ENCODE peak calls at places on chromosomes 6 and 20, in four cellular contexts. One of them, this sample, is unnamed.

GRCh38 chr6:130118236-130118635 is 99.9 kb downstream of the L3MBTL3 start:
- DNase-seq in transverse colon: no peak
- DNase-seq in H1: no peak
- DNase-seq in esophagus muscularis mucosa: no peak
- DNase-seq in this sample: no peak

GRCh38 chr20:9218412-9219001 is 149.6 kb downstream of the PLCB4 start:
- DNase-seq in esophagus muscularis mucosa: no peak
- DNase-seq in H1: no peak
- DNase-seq in transverse colon: no peak
- DNase-seq in this sample: no peak

GRCh38 chr6:123805921-123806320 is 2.3 kb downstream of the NKAIN2 start:
- DNase-seq in transverse colon: no peak
- DNase-seq in esophagus muscularis mucosa: no peak
- DNase-seq in H1: no peak
- DNase-seq in this sample: no peak

GRCh38 chr6:35146453-35146852 is 5.3 kb upstream of the TCP11 start:
- DNase-seq in transverse colon: peak; percentile 61
- DNase-seq in H1: peak; percentile 54
- DNase-seq in esophagus muscularis mucosa: no peak
- DNase-seq in this sample: peak; percentile 46

GRCh38 chr6:43851204-43851855 is 81.3 kb downstream of the VEGFA start:
- DNase-seq in H1: no peak
- DNase-seq in transverse colon: no peak
- DNase-seq in esophagus muscularis mucosa: no peak
- DNase-seq in this sample: no peak

GRCh38 chr6:21769405-21769851 is 175.9 kb downstream of the SOX4 start:
- DNase-seq in esophagus muscularis mucosa: no peak
- DNase-seq in transverse colon: no peak
- DNase-seq in H1: no peak
- DNase-seq in this sample: no peak

GRCh38 chr6:149014631-149015171 is 267.9 kb downstream of the UST start:
- DNase-seq in transverse colon: no peak
- DNase-seq in esophagus muscularis mucosa: no peak
- DNase-seq in H1: peak; percentile 70
- DNase-seq in this sample: no peak

GRCh38 chr20:3911956-3912355 is 22.8 kb downstream of the PANK2 start:
- DNase-seq in esophagus muscularis mucosa: no peak
- DNase-seq in transverse colon: peak; percentile 80
- DNase-seq in H1: no peak
- DNase-seq in this sample: no peak

GRCh38 chr6:157447735-157448134 is 66.7 kb downstream of the ZDHHC14 start:
- DNase-seq in H1: no peak
- DNase-seq in transverse colon: no peak
- DNase-seq in esophagus muscularis mucosa: no peak
- DNase-seq in this sample: no peak

GRCh38 chr6:121055572-121056163 is 278.6 kb downstream of the TBC1D32 start:
- DNase-seq in esophagus muscularis mucosa: no peak
- DNase-seq in transverse colon: no peak
- DNase-seq in H1: no peak
- DNase-seq in this sample: no peak

GRCh38 chr20:36950432-36951197 is 893 bp downstream of the SAMHD1 start:
- DNase-seq in H1: no peak
- DNase-seq in transverse colon: peak; percentile 39
- DNase-seq in esophagus muscularis mucosa: no peak
- DNase-seq in this sample: peak; percentile 8

GRCh38 chr6:154932562-154933027 is 62.5 kb upstream of the TIAM2 start:
- DNase-seq in esophagus muscularis mucosa: no peak
- DNase-seq in H1: no peak
- DNase-seq in transverse colon: no peak
- DNase-seq in this sample: peak; percentile 6

GRCh38 chr6:34650823-34651222 is 45.7 kb downstream of the ILRUN start:
- DNase-seq in H1: no peak
- DNase-seq in transverse colon: no peak
- DNase-seq in esophagus muscularis mucosa: no peak
- DNase-seq in this sample: peak; percentile 53

GRCh38 chr6:49978332-49979226 is 9.2 kb upstream of the DEFB113 start:
- DNase-seq in H1: no peak
- DNase-seq in esophagus muscularis mucosa: no peak
- DNase-seq in transverse colon: no peak
- DNase-seq in this sample: no peak
- H3K27ac ChIP-seq in H1: no peak overlapping the region
- H3K27ac ChIP-seq in esophagus muscularis mucosa: no peak overlapping the region
- H3K27ac ChIP-seq in transverse colon: no peak overlapping the region
- H3K27ac ChIP-seq in this sample: no peak overlapping the region

DNA sequence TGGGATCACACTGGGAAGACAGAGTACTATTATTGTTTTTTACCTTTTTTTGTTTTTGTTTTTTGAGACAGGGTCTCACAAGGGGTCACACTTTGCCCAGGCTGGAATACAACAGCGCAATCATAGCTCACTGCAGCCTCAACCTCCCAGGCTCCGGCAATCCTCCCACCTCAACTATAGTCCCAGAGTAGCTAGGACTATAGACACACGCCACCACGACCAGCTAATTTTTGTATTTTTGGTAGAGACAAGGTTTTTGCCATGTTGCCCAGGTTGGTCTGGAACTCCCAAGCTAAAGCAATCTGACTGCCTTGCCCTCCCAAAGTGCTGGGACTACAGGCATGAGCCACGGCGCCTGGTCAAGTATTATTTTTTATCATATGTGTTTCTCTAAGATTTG is 81.0 kb downstream of the ZMYND8 start:
- DNase-seq in esophagus muscularis mucosa: no peak
- DNase-seq in transverse colon: no peak
- DNase-seq in H1: no peak
- DNase-seq in this sample: no peak
- TF ChIP-seq POLR2AphosphoS5 in esophagus muscularis mucosa: no peak
- TF ChIP-seq POLR2AphosphoS5 in transverse colon: no peak
- TF ChIP-seq POLR2AphosphoS5 in H1: no peak
- TF ChIP-seq POLR2AphosphoS5 in this sample: no peak

DNA sequence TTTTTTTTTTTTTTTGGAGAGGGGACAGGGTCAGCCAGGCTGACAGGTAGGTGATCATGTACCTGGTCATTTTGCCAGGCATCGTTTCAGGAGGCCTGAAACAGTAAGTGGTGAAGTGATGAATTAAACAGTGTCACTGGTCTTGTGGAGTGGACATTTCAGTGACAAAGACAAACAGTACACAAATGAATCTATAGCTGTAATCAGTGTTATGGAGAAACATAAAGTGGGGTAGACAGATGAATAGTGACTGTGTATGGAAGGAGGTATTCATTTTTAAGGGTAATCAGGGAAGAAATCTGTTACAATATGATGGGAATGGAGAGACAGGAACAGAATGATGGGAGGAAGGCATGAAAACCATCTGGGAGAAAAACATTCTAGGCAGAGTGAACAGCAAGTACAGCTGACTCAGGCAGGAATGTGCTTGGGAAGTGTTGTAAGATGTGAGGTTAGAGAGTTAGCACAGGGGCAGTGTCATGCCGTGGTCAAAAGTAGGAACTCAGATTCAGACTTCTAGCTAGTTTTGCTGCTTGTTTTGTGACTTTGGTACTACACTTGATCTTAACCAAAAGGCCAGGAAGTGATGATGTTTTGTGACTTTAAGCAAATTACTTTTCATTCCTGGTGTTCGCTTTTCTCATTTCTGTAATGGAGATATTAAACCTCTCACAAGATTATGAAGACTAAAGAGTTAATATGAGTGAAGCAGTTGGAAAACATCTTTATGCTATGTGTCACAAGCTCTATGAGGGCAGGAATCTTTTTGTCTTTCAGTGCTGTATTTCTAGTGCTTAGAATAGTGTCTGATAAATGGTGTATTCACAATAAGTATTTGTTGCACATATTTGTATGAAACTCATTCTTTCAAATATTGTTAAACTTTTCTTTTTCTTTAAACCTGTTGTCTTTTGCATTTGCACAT is 43.4 kb downstream of the QKI start:
- DNase-seq in transverse colon: peak; percentile 11
- DNase-seq in esophagus muscularis mucosa: no peak
- DNase-seq in H1: no peak
- DNase-seq in this sample: no peak
- H3K27ac ChIP-seq in transverse colon: no peak overlapping the region
- H3K27ac ChIP-seq in esophagus muscularis mucosa: peak overlapping the region; percentile 6
- H3K27ac ChIP-seq in H1: no peak overlapping the region
- H3K27ac ChIP-seq in this sample: no peak overlapping the region

DNA sequence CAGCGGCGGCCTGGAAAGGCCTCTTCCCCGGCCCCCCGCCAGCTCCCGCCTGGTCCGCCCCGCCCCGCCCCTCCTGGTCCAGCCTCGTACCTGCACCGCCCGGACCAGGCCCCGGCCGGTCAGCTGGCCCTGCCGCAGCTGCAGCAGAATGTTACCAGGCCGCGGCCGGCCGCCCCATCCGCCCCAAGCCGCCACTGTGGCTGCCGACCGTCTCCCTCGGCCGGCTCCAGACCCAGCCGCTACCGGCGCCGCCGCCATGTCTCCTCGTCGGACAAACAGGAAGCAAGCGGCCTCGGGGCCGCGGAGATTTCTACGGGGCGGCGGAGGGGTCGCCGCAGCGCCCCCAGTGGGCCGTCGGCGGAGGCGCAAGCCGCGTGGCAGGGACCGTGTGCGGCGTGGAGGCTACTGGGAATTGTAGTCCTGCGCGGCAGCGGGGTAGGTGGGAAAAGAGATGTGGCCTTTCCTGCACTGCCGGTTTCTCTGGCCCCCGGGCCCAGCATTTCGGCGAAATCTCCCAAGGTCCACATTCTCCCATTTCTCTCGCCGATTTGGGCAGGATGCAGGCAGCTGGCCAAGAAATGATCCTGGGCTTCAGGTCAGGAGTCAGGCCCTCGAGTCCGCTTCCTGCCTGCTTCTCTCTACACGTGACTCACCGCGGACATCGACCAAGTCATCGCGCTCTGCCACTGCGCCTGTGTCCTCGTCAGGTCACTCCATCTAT is at the start of gene TRPC4AP:
- DNase-seq in esophagus muscularis mucosa: peak; percentile 96
- DNase-seq in H1: peak; percentile 92
- DNase-seq in transverse colon: peak; percentile 91
- DNase-seq in this sample: peak; percentile 81
- TF ChIP-seq POLR2AphosphoS5 in esophagus muscularis mucosa: peak; percentile 90
- TF ChIP-seq POLR2AphosphoS5 in H1: peak; percentile 71
- TF ChIP-seq POLR2AphosphoS5 in transverse colon: peak; percentile 91
- TF ChIP-seq POLR2AphosphoS5 in this sample: peak; percentile 90

GRCh38 chr6:135226537-135226936 is 45.4 kb downstream of the MYB start:
- DNase-seq in H1: no peak
- DNase-seq in transverse colon: no peak
- DNase-seq in esophagus muscularis mucosa: no peak
- DNase-seq in this sample: no peak

GRCh38 chr6:135227349-135227748 is 46.2 kb downstream of the MYB start:
- DNase-seq in esophagus muscularis mucosa: no peak
- DNase-seq in transverse colon: no peak
- DNase-seq in H1: no peak
- DNase-seq in this sample: no peak

GRCh38 chr6:135227758-135228157 is 46.6 kb downstream of the MYB start:
- DNase-seq in transverse colon: no peak
- DNase-seq in H1: no peak
- DNase-seq in esophagus muscularis mucosa: no peak
- DNase-seq in this sample: no peak

GRCh38 chr6:135224037-135224647 is 43.0 kb downstream of the MYB start:
- DNase-seq in H1: no peak
- DNase-seq in transverse colon: no peak
- DNase-seq in esophagus muscularis mucosa: no peak
- DNase-seq in this sample: no peak

GRCh38 chr6:135225911-135226310 is 44.8 kb downstream of the MYB start:
- DNase-seq in H1: no peak
- DNase-seq in esophagus muscularis mucosa: no peak
- DNase-seq in transverse colon: no peak
- DNase-seq in this sample: no peak
- H3K27ac ChIP-seq in H1: no peak overlapping the region
- H3K27ac ChIP-seq in esophagus muscularis mucosa: no peak overlapping the region
- H3K27ac ChIP-seq in transverse colon: no peak overlapping the region
- H3K27ac ChIP-seq in this sample: no peak overlapping the region

GRCh38 chr6:28357036-28357435 is 7.3 kb downstream of the ZKSCAN3 start:
- DNase-seq in transverse colon: no peak
- DNase-seq in esophagus muscularis mucosa: no peak
- DNase-seq in H1: no peak
- DNase-seq in this sample: no peak
- TF ChIP-seq POLR2AphosphoS5 in transverse colon: no peak
- TF ChIP-seq POLR2AphosphoS5 in esophagus muscularis mucosa: no peak
- TF ChIP-seq POLR2AphosphoS5 in H1: no peak
- TF ChIP-seq POLR2AphosphoS5 in this sample: no peak

GRCh38 chr20:10523438-10523837 is 88.3 kb downstream of the SLX4IP start:
- DNase-seq in esophagus muscularis mucosa: no peak
- DNase-seq in H1: no peak
- DNase-seq in transverse colon: no peak
- DNase-seq in this sample: no peak
- H3K27ac ChIP-seq in esophagus muscularis mucosa: peak overlapping the region; percentile 44
- H3K27ac ChIP-seq in H1: no peak overlapping the region
- H3K27ac ChIP-seq in transverse colon: peak overlapping the region; percentile 78
- H3K27ac ChIP-seq in this sample: peak overlapping the region; percentile 37

GRCh38 chr20:35518975-35519374 is 10.5 kb downstream of the C20orf173 start:
- DNase-seq in transverse colon: no peak
- DNase-seq in esophagus muscularis mucosa: no peak
- DNase-seq in H1: no peak
- DNase-seq in this sample: no peak

GRCh38 chr20:35523298-35523888 is 6.1 kb downstream of the C20orf173 start:
- DNase-seq in H1: peak; percentile 84
- DNase-seq in transverse colon: no peak
- DNase-seq in esophagus muscularis mucosa: no peak
- DNase-seq in this sample: no peak
- TF ChIP-seq POLR2AphosphoS5 in H1: no peak
- TF ChIP-seq POLR2AphosphoS5 in transverse colon: no peak
- TF ChIP-seq POLR2AphosphoS5 in esophagus muscularis mucosa: no peak
- TF ChIP-seq POLR2AphosphoS5 in this sample: no peak

DNA sequence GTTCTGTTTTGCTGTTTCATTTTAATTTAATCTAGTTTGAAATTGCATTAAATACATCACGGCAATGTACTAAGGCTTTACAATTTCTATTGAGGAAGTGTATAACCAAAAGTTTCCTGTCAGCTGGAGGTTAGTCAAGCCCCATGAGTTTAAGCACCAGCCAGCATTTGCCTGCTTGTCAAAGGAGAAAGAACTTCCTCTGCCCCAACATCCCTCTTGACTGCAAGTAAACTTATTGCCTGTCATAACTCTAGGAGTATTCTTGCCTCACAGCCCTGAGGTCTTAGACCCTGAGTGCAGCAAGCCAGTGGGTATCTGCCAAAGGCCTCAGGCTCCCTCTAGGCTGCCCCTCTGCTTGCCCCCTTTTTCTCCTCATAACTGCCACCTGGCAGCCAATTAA is 106.7 kb upstream of the INSM1 start:
- DNase-seq in esophagus muscularis mucosa: no peak
- DNase-seq in H1: no peak
- DNase-seq in transverse colon: no peak
- DNase-seq in this sample: no peak
- H3K27ac ChIP-seq in esophagus muscularis mucosa: no peak overlapping the region
- H3K27ac ChIP-seq in H1: no peak overlapping the region
- H3K27ac ChIP-seq in transverse colon: no peak overlapping the region
- H3K27ac ChIP-seq in this sample: no peak overlapping the region